ENCODE peak calls at places on chromosomes 2 and 18, in nine cellular contexts. One of them, this sample, is unnamed.

GRCh38 chr2:230865324-230865765 is 603 bp downstream of the ITM2C start:
- DNase-seq in astrocyte: no peak
- DNase-seq in cardiac fibroblast: no peak
- DNase-seq in right lobe of liver: no peak
- DNase-seq in effector memory CD4-positive, alpha-beta T cell: no peak
- DNase-seq in A549: no peak
- DNase-seq in stimulated activated CD4-positive, alpha-beta T cell treated with anti-CD3 and anti-CD28 coated beads, Interleukin-15, amount 100 ng/mL, for 1 hour: no peak
- DNase-seq in DMS79 treated with DMSO at 0.1 percent for 48 hours: peak; percentile 9
- DNase-seq in mucosa of descending colon: peak; percentile 64
- DNase-seq in this sample: no peak

GRCh38 chr18:22541232-22541631 is 123.5 kb upstream of the CTAGE1 start:
- DNase-seq in astrocyte: no peak
- DNase-seq in cardiac fibroblast: no peak
- DNase-seq in right lobe of liver: no peak
- DNase-seq in effector memory CD4-positive, alpha-beta T cell: no peak
- DNase-seq in A549: no peak
- DNase-seq in stimulated activated CD4-positive, alpha-beta T cell treated with anti-CD3 and anti-CD28 coated beads, Interleukin-15, amount 100 ng/mL, for 1 hour: no peak
- DNase-seq in DMS79 treated with DMSO at 0.1 percent for 48 hours: no peak
- DNase-seq in mucosa of descending colon: no peak
- DNase-seq in this sample: no peak

GRCh38 chr2:127676906-127677305 is 1.6 kb upstream of the LIMS2 start:
- DNase-seq in astrocyte: no peak
- DNase-seq in cardiac fibroblast: no peak
- DNase-seq in right lobe of liver: no peak
- DNase-seq in effector memory CD4-positive, alpha-beta T cell: no peak
- DNase-seq in A549: no peak
- DNase-seq in stimulated activated CD4-positive, alpha-beta T cell treated with anti-CD3 and anti-CD28 coated beads, Interleukin-15, amount 100 ng/mL, for 1 hour: no peak
- DNase-seq in DMS79 treated with DMSO at 0.1 percent for 48 hours: peak; percentile 13
- DNase-seq in mucosa of descending colon: no peak
- DNase-seq in this sample: no peak

GRCh38 chr2:231545105-231545902 is 15.1 kb upstream of the NMUR1 start:
- DNase-seq in astrocyte: peak; percentile 83
- DNase-seq in cardiac fibroblast: peak; percentile 68
- DNase-seq in right lobe of liver: peak; percentile 46
- DNase-seq in effector memory CD4-positive, alpha-beta T cell: peak; percentile 10
- DNase-seq in A549: no peak
- DNase-seq in stimulated activated CD4-positive, alpha-beta T cell treated with anti-CD3 and anti-CD28 coated beads, Interleukin-15, amount 100 ng/mL, for 1 hour: no peak
- DNase-seq in DMS79 treated with DMSO at 0.1 percent for 48 hours: no peak
- DNase-seq in mucosa of descending colon: peak; percentile 42
- DNase-seq in this sample: no peak

GRCh38 chr2:168343586-168343985 is 96.2 kb upstream of the STK39 start:
- DNase-seq in astrocyte: peak; percentile 57
- DNase-seq in cardiac fibroblast: peak; percentile 60
- DNase-seq in right lobe of liver: no peak
- DNase-seq in effector memory CD4-positive, alpha-beta T cell: no peak
- DNase-seq in A549: no peak
- DNase-seq in stimulated activated CD4-positive, alpha-beta T cell treated with anti-CD3 and anti-CD28 coated beads, Interleukin-15, amount 100 ng/mL, for 1 hour: no peak
- DNase-seq in DMS79 treated with DMSO at 0.1 percent for 48 hours: no peak
- DNase-seq in mucosa of descending colon: no peak
- DNase-seq in this sample: no peak

GRCh38 chr2:37585982-37586621 is 85.3 kb downstream of the CDC42EP3 start:
- DNase-seq in astrocyte: peak; percentile 98
- DNase-seq in cardiac fibroblast: peak; percentile 94
- DNase-seq in right lobe of liver: no peak
- DNase-seq in effector memory CD4-positive, alpha-beta T cell: peak; percentile 70
- DNase-seq in A549: no peak
- DNase-seq in stimulated activated CD4-positive, alpha-beta T cell treated with anti-CD3 and anti-CD28 coated beads, Interleukin-15, amount 100 ng/mL, for 1 hour: peak; percentile 45
- DNase-seq in DMS79 treated with DMSO at 0.1 percent for 48 hours: no peak
- DNase-seq in mucosa of descending colon: peak; percentile 35
- DNase-seq in this sample: no peak

GRCh38 chr2:144162652-144163051 is 357.3 kb downstream of the ZEB2 start:
- DNase-seq in astrocyte: no peak
- DNase-seq in cardiac fibroblast: peak; percentile 16
- DNase-seq in right lobe of liver: no peak
- DNase-seq in effector memory CD4-positive, alpha-beta T cell: peak; percentile 5
- DNase-seq in A549: no peak
- DNase-seq in stimulated activated CD4-positive, alpha-beta T cell treated with anti-CD3 and anti-CD28 coated beads, Interleukin-15, amount 100 ng/mL, for 1 hour: no peak
- DNase-seq in DMS79 treated with DMSO at 0.1 percent for 48 hours: no peak
- DNase-seq in mucosa of descending colon: peak; percentile 19
- DNase-seq in this sample: no peak

GRCh38 chr18:32427084-32427933 is 43.4 kb downstream of the GAREM1 start:
- DNase-seq in astrocyte: peak; percentile 49
- DNase-seq in cardiac fibroblast: peak; percentile 53
- DNase-seq in right lobe of liver: no peak
- DNase-seq in effector memory CD4-positive, alpha-beta T cell: no peak
- DNase-seq in A549: no peak
- DNase-seq in stimulated activated CD4-positive, alpha-beta T cell treated with anti-CD3 and anti-CD28 coated beads, Interleukin-15, amount 100 ng/mL, for 1 hour: no peak
- DNase-seq in DMS79 treated with DMSO at 0.1 percent for 48 hours: no peak
- DNase-seq in mucosa of descending colon: no peak
- DNase-seq in this sample: no peak

GRCh38 chr2:120441744-120442471 is 96.0 kb downstream of the INHBB start:
- DNase-seq in astrocyte: peak; percentile 24
- DNase-seq in cardiac fibroblast: peak; percentile 49
- DNase-seq in right lobe of liver: peak; percentile 76
- DNase-seq in effector memory CD4-positive, alpha-beta T cell: no peak
- DNase-seq in A549: no peak
- DNase-seq in stimulated activated CD4-positive, alpha-beta T cell treated with anti-CD3 and anti-CD28 coated beads, Interleukin-15, amount 100 ng/mL, for 1 hour: no peak
- DNase-seq in DMS79 treated with DMSO at 0.1 percent for 48 hours: peak; percentile 61
- DNase-seq in mucosa of descending colon: peak; percentile 65
- DNase-seq in this sample: no peak

GRCh38 chr18:48819781-48820482 is 130.8 kb downstream of the SMAD7 start:
- DNase-seq in astrocyte: no peak
- DNase-seq in cardiac fibroblast: no peak
- DNase-seq in right lobe of liver: no peak
- DNase-seq in effector memory CD4-positive, alpha-beta T cell: no peak
- DNase-seq in A549: no peak
- DNase-seq in stimulated activated CD4-positive, alpha-beta T cell treated with anti-CD3 and anti-CD28 coated beads, Interleukin-15, amount 100 ng/mL, for 1 hour: no peak
- DNase-seq in DMS79 treated with DMSO at 0.1 percent for 48 hours: no peak
- DNase-seq in mucosa of descending colon: no peak
- DNase-seq in this sample: no peak

GRCh38 chr2:54318810-54319209 is 62.8 kb upstream of the TSPYL6 start:
- DNase-seq in astrocyte: no peak
- DNase-seq in cardiac fibroblast: no peak
- DNase-seq in right lobe of liver: no peak
- DNase-seq in effector memory CD4-positive, alpha-beta T cell: no peak
- DNase-seq in A549: no peak
- DNase-seq in stimulated activated CD4-positive, alpha-beta T cell treated with anti-CD3 and anti-CD28 coated beads, Interleukin-15, amount 100 ng/mL, for 1 hour: no peak
- DNase-seq in DMS79 treated with DMSO at 0.1 percent for 48 hours: no peak
- DNase-seq in mucosa of descending colon: no peak
- DNase-seq in this sample: no peak

GRCh38 chr18:63016270-63016669 is 300.9 kb downstream of the PHLPP1 start:
- DNase-seq in astrocyte: peak; percentile 12
- DNase-seq in cardiac fibroblast: peak; percentile 74
- DNase-seq in right lobe of liver: no peak
- DNase-seq in effector memory CD4-positive, alpha-beta T cell: no peak
- DNase-seq in A549: peak; percentile 36
- DNase-seq in stimulated activated CD4-positive, alpha-beta T cell treated with anti-CD3 and anti-CD28 coated beads, Interleukin-15, amount 100 ng/mL, for 1 hour: no peak
- DNase-seq in DMS79 treated with DMSO at 0.1 percent for 48 hours: peak; percentile 71
- DNase-seq in mucosa of descending colon: no peak
- DNase-seq in this sample: no peak

GRCh38 chr18:63313409-63313917 is 6.1 kb downstream of the BCL2 start:
- DNase-seq in astrocyte: no peak
- DNase-seq in cardiac fibroblast: no peak
- DNase-seq in right lobe of liver: no peak
- DNase-seq in effector memory CD4-positive, alpha-beta T cell: no peak
- DNase-seq in A549: no peak
- DNase-seq in stimulated activated CD4-positive, alpha-beta T cell treated with anti-CD3 and anti-CD28 coated beads, Interleukin-15, amount 100 ng/mL, for 1 hour: no peak
- DNase-seq in DMS79 treated with DMSO at 0.1 percent for 48 hours: no peak
- DNase-seq in mucosa of descending colon: no peak
- DNase-seq in this sample: no peak

GRCh38 chr18:25067291-25068050 is 284.5 kb downstream of the ZNF521 start:
- DNase-seq in astrocyte: peak; percentile 21
- DNase-seq in cardiac fibroblast: no peak
- DNase-seq in right lobe of liver: no peak
- DNase-seq in effector memory CD4-positive, alpha-beta T cell: no peak
- DNase-seq in A549: no peak
- DNase-seq in stimulated activated CD4-positive, alpha-beta T cell treated with anti-CD3 and anti-CD28 coated beads, Interleukin-15, amount 100 ng/mL, for 1 hour: no peak
- DNase-seq in DMS79 treated with DMSO at 0.1 percent for 48 hours: no peak
- DNase-seq in mucosa of descending colon: no peak
- DNase-seq in this sample: no peak

GRCh38 chr18:73249030-73249429 is 381.2 kb upstream of the NETO1 start:
- DNase-seq in astrocyte: no peak
- DNase-seq in cardiac fibroblast: no peak
- DNase-seq in right lobe of liver: no peak
- DNase-seq in effector memory CD4-positive, alpha-beta T cell: no peak
- DNase-seq in A549: no peak
- DNase-seq in stimulated activated CD4-positive, alpha-beta T cell treated with anti-CD3 and anti-CD28 coated beads, Interleukin-15, amount 100 ng/mL, for 1 hour: no peak
- DNase-seq in DMS79 treated with DMSO at 0.1 percent for 48 hours: no peak
- DNase-seq in mucosa of descending colon: no peak
- DNase-seq in this sample: no peak

GRCh38 chr2:10581990-10582389 is 107.8 kb downstream of the NOL10 start:
- DNase-seq in astrocyte: no peak
- DNase-seq in cardiac fibroblast: no peak
- DNase-seq in right lobe of liver: no peak
- DNase-seq in effector memory CD4-positive, alpha-beta T cell: no peak
- DNase-seq in A549: no peak
- DNase-seq in stimulated activated CD4-positive, alpha-beta T cell treated with anti-CD3 and anti-CD28 coated beads, Interleukin-15, amount 100 ng/mL, for 1 hour: no peak
- DNase-seq in DMS79 treated with DMSO at 0.1 percent for 48 hours: no peak
- DNase-seq in mucosa of descending colon: no peak
- DNase-seq in this sample: no peak

GRCh38 chr18:41457730-41458129 is 497.3 kb upstream of the PIK3C3 start:
- DNase-seq in astrocyte: no peak
- DNase-seq in cardiac fibroblast: no peak
- DNase-seq in right lobe of liver: no peak
- DNase-seq in effector memory CD4-positive, alpha-beta T cell: no peak
- DNase-seq in A549: no peak
- DNase-seq in stimulated activated CD4-positive, alpha-beta T cell treated with anti-CD3 and anti-CD28 coated beads, Interleukin-15, amount 100 ng/mL, for 1 hour: no peak
- DNase-seq in DMS79 treated with DMSO at 0.1 percent for 48 hours: no peak
- DNase-seq in mucosa of descending colon: no peak
- DNase-seq in this sample: no peak

GRCh38 chr2:231743376-231744116 is 35.2 kb downstream of the PTMA start:
- DNase-seq in astrocyte: no peak
- DNase-seq in cardiac fibroblast: no peak
- DNase-seq in right lobe of liver: no peak
- DNase-seq in effector memory CD4-positive, alpha-beta T cell: no peak
- DNase-seq in A549: no peak
- DNase-seq in stimulated activated CD4-positive, alpha-beta T cell treated with anti-CD3 and anti-CD28 coated beads, Interleukin-15, amount 100 ng/mL, for 1 hour: no peak
- DNase-seq in DMS79 treated with DMSO at 0.1 percent for 48 hours: no peak
- DNase-seq in mucosa of descending colon: no peak
- DNase-seq in this sample: no peak

GRCh38 chr18:21897811-21898210 is 157.2 kb downstream of the MIB1 start:
- DNase-seq in astrocyte: no peak
- DNase-seq in cardiac fibroblast: peak; percentile 62
- DNase-seq in right lobe of liver: no peak
- DNase-seq in effector memory CD4-positive, alpha-beta T cell: no peak
- DNase-seq in A549: peak; percentile 30
- DNase-seq in stimulated activated CD4-positive, alpha-beta T cell treated with anti-CD3 and anti-CD28 coated beads, Interleukin-15, amount 100 ng/mL, for 1 hour: no peak
- DNase-seq in DMS79 treated with DMSO at 0.1 percent for 48 hours: no peak
- DNase-seq in mucosa of descending colon: no peak
- DNase-seq in this sample: no peak

GRCh38 chr2:189402932-189403331 is 38.3 kb upstream of the WDR75 start:
- DNase-seq in astrocyte: peak; percentile 87
- DNase-seq in cardiac fibroblast: peak; percentile 79
- DNase-seq in right lobe of liver: no peak
- DNase-seq in effector memory CD4-positive, alpha-beta T cell: no peak
- DNase-seq in A549: no peak
- DNase-seq in stimulated activated CD4-positive, alpha-beta T cell treated with anti-CD3 and anti-CD28 coated beads, Interleukin-15, amount 100 ng/mL, for 1 hour: no peak
- DNase-seq in DMS79 treated with DMSO at 0.1 percent for 48 hours: no peak
- DNase-seq in mucosa of descending colon: no peak
- DNase-seq in this sample: no peak

GRCh38 chr2:62409442-62409841 is 96.6 kb downstream of the TMEM17 start:
- DNase-seq in astrocyte: peak; percentile 30
- DNase-seq in cardiac fibroblast: peak; percentile 61
- DNase-seq in right lobe of liver: no peak
- DNase-seq in effector memory CD4-positive, alpha-beta T cell: no peak
- DNase-seq in A549: no peak
- DNase-seq in stimulated activated CD4-positive, alpha-beta T cell treated with anti-CD3 and anti-CD28 coated beads, Interleukin-15, amount 100 ng/mL, for 1 hour: no peak
- DNase-seq in DMS79 treated with DMSO at 0.1 percent for 48 hours: no peak
- DNase-seq in mucosa of descending colon: no peak
- DNase-seq in this sample: no peak

GRCh38 chr2:104434363-104434792 is 419.5 kb upstream of the POU3F3 start:
- DNase-seq in astrocyte: peak; percentile 39
- DNase-seq in cardiac fibroblast: no peak
- DNase-seq in right lobe of liver: peak; percentile 63
- DNase-seq in effector memory CD4-positive, alpha-beta T cell: no peak
- DNase-seq in A549: no peak
- DNase-seq in stimulated activated CD4-positive, alpha-beta T cell treated with anti-CD3 and anti-CD28 coated beads, Interleukin-15, amount 100 ng/mL, for 1 hour: no peak
- DNase-seq in DMS79 treated with DMSO at 0.1 percent for 48 hours: no peak
- DNase-seq in mucosa of descending colon: peak; percentile 40
- DNase-seq in this sample: no peak

GRCh38 chr2:109030870-109031480 is 42.0 kb upstream of the EDAR start:
- DNase-seq in astrocyte: no peak
- DNase-seq in cardiac fibroblast: no peak
- DNase-seq in right lobe of liver: no peak
- DNase-seq in effector memory CD4-positive, alpha-beta T cell: no peak
- DNase-seq in A549: no peak
- DNase-seq in stimulated activated CD4-positive, alpha-beta T cell treated with anti-CD3 and anti-CD28 coated beads, Interleukin-15, amount 100 ng/mL, for 1 hour: no peak
- DNase-seq in DMS79 treated with DMSO at 0.1 percent for 48 hours: no peak
- DNase-seq in mucosa of descending colon: no peak
- DNase-seq in this sample: no peak

GRCh38 chr2:183010112-183010511 is 28.1 kb downstream of the NCKAP1 start:
- DNase-seq in astrocyte: peak; percentile 60
- DNase-seq in cardiac fibroblast: peak; percentile 65
- DNase-seq in right lobe of liver: no peak
- DNase-seq in effector memory CD4-positive, alpha-beta T cell: no peak
- DNase-seq in A549: no peak
- DNase-seq in stimulated activated CD4-positive, alpha-beta T cell treated with anti-CD3 and anti-CD28 coated beads, Interleukin-15, amount 100 ng/mL, for 1 hour: no peak
- DNase-seq in DMS79 treated with DMSO at 0.1 percent for 48 hours: no peak
- DNase-seq in mucosa of descending colon: no peak
- DNase-seq in this sample: no peak

GRCh38 chr18:75105551-75106254 is 103.2 kb downstream of the PTGR3 start:
- DNase-seq in astrocyte: no peak
- DNase-seq in cardiac fibroblast: no peak
- DNase-seq in right lobe of liver: no peak
- DNase-seq in effector memory CD4-positive, alpha-beta T cell: no peak
- DNase-seq in A549: no peak
- DNase-seq in stimulated activated CD4-positive, alpha-beta T cell treated with anti-CD3 and anti-CD28 coated beads, Interleukin-15, amount 100 ng/mL, for 1 hour: no peak
- DNase-seq in DMS79 treated with DMSO at 0.1 percent for 48 hours: no peak
- DNase-seq in mucosa of descending colon: no peak
- DNase-seq in this sample: no peak

GRCh38 chr2:190781604-190782198 is 98.9 kb upstream of the GLS start:
- DNase-seq in astrocyte: peak; percentile 29
- DNase-seq in cardiac fibroblast: peak; percentile 83
- DNase-seq in right lobe of liver: peak; percentile 24
- DNase-seq in effector memory CD4-positive, alpha-beta T cell: peak; percentile 8
- DNase-seq in A549: peak; percentile 65
- DNase-seq in stimulated activated CD4-positive, alpha-beta T cell treated with anti-CD3 and anti-CD28 coated beads, Interleukin-15, amount 100 ng/mL, for 1 hour: no peak
- DNase-seq in DMS79 treated with DMSO at 0.1 percent for 48 hours: peak; percentile 60
- DNase-seq in mucosa of descending colon: no peak
- DNase-seq in this sample: no peak

GRCh38 chr2:223366566-223366965 is 235.6 kb downstream of the SCG2 start:
- DNase-seq in astrocyte: no peak
- DNase-seq in cardiac fibroblast: no peak
- DNase-seq in right lobe of liver: no peak
- DNase-seq in effector memory CD4-positive, alpha-beta T cell: no peak
- DNase-seq in A549: no peak
- DNase-seq in stimulated activated CD4-positive, alpha-beta T cell treated with anti-CD3 and anti-CD28 coated beads, Interleukin-15, amount 100 ng/mL, for 1 hour: no peak
- DNase-seq in DMS79 treated with DMSO at 0.1 percent for 48 hours: no peak
- DNase-seq in mucosa of descending colon: no peak
- DNase-seq in this sample: no peak

This sample was measured in esophagus squamous epithelium.